ENCODE peak calls at places on chromosome 4, in six cellular contexts. J is activated naive CD4-positive, alpha-beta T cell treated with anti-CD3 and anti-CD28 coated beads, Interleukin-2, amount 10 ng/mL, durations not matched to agents 7 days and 5 days; O is iris pigment epithelial cell; A is GM12865; E is NCI-H2171; C is EL. T is an unnamed sample.

GRCh38 chr4:122765702-122766352 is 33.3 kb downstream of the BBS12 start:
- DNase-seq in J (no peak), O (peak), A (no peak), E (no peak), C (peak), T (no peak)

GRCh38 chr4:8239661-8240060 is 29.9 kb upstream of the HTRA3 start:
- DNase-seq in J (no peak), O (no peak), A (no peak), E (no peak), C (no peak), T (no peak)

GRCh38 chr4:166972071-166972470 is 262.2 kb downstream of the SPOCK3 start:
- DNase-seq in J (no peak), O (peak), A (peak), E (no peak), C (peak), T (no peak)

GRCh38 chr4:16034010-16034829 is 49.6 kb downstream of the PROM1 start:
- DNase-seq in J (no peak), O (peak), A (no peak), E (no peak), C (peak), T (no peak)

GRCh38 chr4:52637116-52637515 is 22.0 kb downstream of the USP46 start:
- DNase-seq in J (no peak), O (no peak), A (no peak), E (no peak), C (no peak), T (no peak)

GRCh38 chr4:185117300-185117934 is 25.6 kb upstream of the SLC25A4 start:
- DNase-seq in J (no peak), O (no peak), A (no peak), E (no peak), C (no peak), T (no peak)

GRCh38 chr4:48739560-48740019 is 40.5 kb downstream of the FRYL start:
- DNase-seq in J (no peak), O (peak), A (peak), E (no peak), C (no peak), T (no peak)

GRCh38 chr4:52173470-52174055 is 122.5 kb downstream of the SPATA18 start:
- DNase-seq in J (no peak), O (peak), A (no peak), E (no peak), C (peak), T (no peak)

GRCh38 chr4:76943790-76944189 is 5.8 kb upstream of the SEPTIN11 start:
- DNase-seq in J (no peak), O (no peak), A (no peak), E (no peak), C (peak), T (no peak)

GRCh38 chr4:169571435-169571834 is 40.9 kb downstream of the NEK1 start:
- DNase-seq in J (no peak), O (no peak), A (no peak), E (no peak), C (no peak), T (no peak)

GRCh38 chr4:31114821-31115220 is 394.7 kb downstream of the PCDH7 start:
- DNase-seq in J (no peak), O (no peak), A (no peak), E (no peak), C (no peak), T (no peak)

GRCh38 chr4:35038079-35038805 is 1206.1 kb downstream of the ARAP2 start:
- DNase-seq in J (no peak), O (no peak), A (no peak), E (no peak), C (no peak), T (no peak)

GRCh38 chr4:23225024-23225423 is 532.3 kb downstream of the GBA3 start:
- DNase-seq in J (no peak), O (no peak), A (no peak), E (no peak), C (no peak), T (no peak)

GRCh38 chr4:2843909-2844584 is 403 bp downstream of the ADD1 start:
- DNase-seq in J (no peak), O (no peak), A (peak), E (no peak), C (peak), T (peak)

GRCh38 chr4:171118091-171118490 is 695.1 kb upstream of the GALNTL6 start:
- DNase-seq in J (no peak), O (no peak), A (no peak), E (no peak), C (no peak), T (no peak)

GRCh38 chr4:98261291-98262271 is at the start of gene RAP1GDS1:
- DNase-seq in J (peak), O (peak), A (peak), E (peak), C (peak), T (peak)

GRCh38 chr4:181792641-181793612 is 450.3 kb upstream of the TENM3 start:
- DNase-seq in J (no peak), O (no peak), A (no peak), E (no peak), C (no peak), T (no peak)

GRCh38 chr4:153618831-153619230 is 65.2 kb upstream of the TLR2 start:
- DNase-seq in J (no peak), O (no peak), A (no peak), E (no peak), C (peak), T (no peak)

GRCh38 chr4:32930700-32931099 is 2210.5 kb downstream of the PCDH7 start:
- DNase-seq in J (no peak), O (no peak), A (no peak), E (no peak), C (no peak), T (no peak)

GRCh38 chr4:66574145-66574978 is 904.1 kb upstream of the EPHA5 start:
- DNase-seq in J (no peak), O (peak), A (no peak), E (peak), C (peak), T (no peak)

GRCh38 chr4:181162266-181163063 is 1080.7 kb upstream of the TENM3 start:
- DNase-seq in J (no peak), O (no peak), A (no peak), E (no peak), C (no peak), T (no peak)

GRCh38 chr4:40915318-40916217 is 165.8 kb downstream of the NSUN7 start:
- DNase-seq in J (no peak), O (peak), A (no peak), E (no peak), C (peak), T (no peak)

GRCh38 chr4:141350122-141350904 is 129.6 kb downstream of the ZNF330 start:
- DNase-seq in J (no peak), O (peak), A (no peak), E (no peak), C (peak), T (no peak)

GRCh38 chr4:161704040-161704439 is 459.8 kb downstream of the FSTL5 start:
- DNase-seq in J (no peak), O (no peak), A (no peak), E (no peak), C (no peak), T (no peak)

GRCh38 chr4:151921371-151921770 is 160.6 kb upstream of the GATB start:
- DNase-seq in J (no peak), O (peak), A (no peak), E (no peak), C (peak), T (no peak)

GRCh38 chr4:39528056-39528465 is 822 bp upstream of the UGDH start:
- DNase-seq in J (no peak), O (peak), A (no peak), E (no peak), C (peak), T (peak)

T was measured in RPMI8226.